ENCODE peak calls at places on chromosome 7, in seven cellular contexts. W, B, X, F, V, A and P are unnamed samples.

GRCh38 chr7:157620616-157621015 is 283.8 kb downstream of the DNAJB6 start:
- ATAC-seq in W (no peak), B (no peak), X (no peak), F (no peak), V (no peak), A (no peak), P (no peak)

GRCh38 chr7:44735403-44736165 is 13.1 kb upstream of the ZMIZ2 start:
- ATAC-seq in W (peak), B (no peak), X (peak), F (peak), V (no peak), A (peak), P (peak)

GRCh38 chr7:27739914-27740448 is at the start of gene TAX1BP1:
- ATAC-seq in W (peak), B (peak), X (peak), F (peak), V (peak), A (peak), P (peak)

GRCh38 chr7:94239661-94240234 is 154.9 kb upstream of the COL1A2 start:
- ATAC-seq in W (peak), B (peak), X (no peak), F (no peak), V (peak), A (no peak), P (no peak)

GRCh38 chr7:2638224-2638991 is 6.6 kb downstream of the TTYH3 start:
- ATAC-seq in W (no peak), B (peak), X (no peak), F (no peak), V (no peak), A (no peak), P (no peak)

GRCh38 chr7:23373151-23374004 is 74.2 kb downstream of the MALSU1 start:
- ATAC-seq in W (no peak), B (no peak), X (peak), F (no peak), V (no peak), A (peak), P (peak)

GRCh38 chr7:106812027-106812643 is 52.9 kb upstream of the PIK3CG start:
- ATAC-seq in W (peak), B (peak), X (peak), F (no peak), V (no peak), A (no peak), P (peak)

GRCh38 chr7:81846398-81846797 is 76.6 kb upstream of the HGF start:
- ATAC-seq in W (peak), B (peak), X (no peak), F (no peak), V (no peak), A (no peak), P (no peak)

GRCh38 chr7:66757939-66758338 is 17.4 kb downstream of the RABGEF1 start:
- ATAC-seq in W (no peak), B (peak), X (no peak), F (no peak), V (no peak), A (no peak), P (no peak)

GRCh38 chr7:22688034-22688433 is 39.0 kb upstream of the IL6 start:
- ATAC-seq in W (peak), B (peak), X (no peak), F (no peak), V (no peak), A (no peak), P (no peak)

GRCh38 chr7:143505845-143506244 is 28.2 kb downstream of the TAS2R41 start:
- ATAC-seq in W (no peak), B (no peak), X (peak), F (no peak), V (no peak), A (peak), P (no peak)

GRCh38 chr7:148575640-148576411 is 14.7 kb upstream of the C7orf33 start:
- ATAC-seq in W (peak), B (peak), X (peak), F (peak), V (peak), A (peak), P (peak)

GRCh38 chr7:102927303-102927933 is 14.6 kb downstream of the LRRC17 start:
- ATAC-seq in W (no peak), B (no peak), X (no peak), F (peak), V (no peak), A (no peak), P (no peak)

GRCh38 chr7:150451833-150452431 is 1.5 kb downstream of the GIMAP8 start:
- ATAC-seq in W (peak), B (no peak), X (peak), F (no peak), V (no peak), A (peak), P (no peak)

GRCh38 chr7:73646785-73647724 is 20.6 kb upstream of the VPS37D start:
- ATAC-seq in W (no peak), B (no peak), X (no peak), F (peak), V (peak), A (no peak), P (no peak)

GRCh38 chr7:142611566-142612250 is 137.6 kb upstream of the PRSS1 start:
- ATAC-seq in W (no peak), B (no peak), X (no peak), F (no peak), V (no peak), A (peak), P (no peak)

GRCh38 chr7:130102588-130102987 is 32.3 kb downstream of the KLHDC10 start:
- ATAC-seq in W (no peak), B (no peak), X (no peak), F (no peak), V (no peak), A (no peak), P (no peak)

GRCh38 chr7:18993933-18994668 is 123.3 kb downstream of the TWIST1 start:
- ATAC-seq in W (no peak), B (no peak), X (no peak), F (no peak), V (no peak), A (no peak), P (no peak)

GRCh38 chr7:130485734-130486113 is 6.2 kb upstream of the MEST start:
- ATAC-seq in W (no peak), B (no peak), X (no peak), F (peak), V (peak), A (no peak), P (no peak)

GRCh38 chr7:128434413-128435310 is 21.0 kb upstream of the HILPDA start:
- ATAC-seq in W (peak), B (no peak), X (no peak), F (no peak), V (no peak), A (no peak), P (no peak)